ENCODE peak calls at places on chromosome 17, in seven cellular contexts. M is H9, R is IMR-90, P is mesenchymal stem cell, J is neuronal stem cell, B is mesendoderm, Q is H1. Z is an unnamed sample.

GRCh38 chr17:46866747-46867146 is 15.4 kb downstream of the WNT9B start:
- DNase-seq in M (no peak), R (no peak), P (no peak), J (no peak), B (no peak), Q (no peak), Z (no peak)

GRCh38 chr17:58641937-58642336 is 49.9 kb downstream of the TEX14 start:
- DNase-seq in M (no peak), R (no peak), P (no peak), J (no peak), B (no peak), Q (no peak), Z (no peak)

GRCh38 chr17:56824503-56824902 is 9.2 kb downstream of the C17orf67 start:
- DNase-seq in M (no peak), R (no peak), P (no peak), J (no peak), B (no peak), Q (no peak), Z (no peak)

GRCh38 chr17:8672326-8672725 is 41.8 kb upstream of the MYH10 start:
- DNase-seq in M (no peak), R (no peak), P (no peak), J (no peak), B (no peak), Q (no peak), Z (peak; percentile 69)

GRCh38 chr17:15973834-15974233 is 25.7 kb downstream of the ZSWIM7 start:
- DNase-seq in M (no peak), R (no peak), P (no peak), J (no peak), B (no peak), Q (no peak), Z (no peak)

GRCh38 chr17:77632619-77633018 is 325.9 kb upstream of the TNRC6C start:
- DNase-seq in M (no peak), R (no peak), P (no peak), J (no peak), B (no peak), Q (no peak), Z (no peak)

GRCh38 chr17:43832168-43832975 is 574 bp downstream of the MPP3 start:
- DNase-seq in M (no peak), R (peak; percentile 69), P (peak; percentile 74), J (no peak), B (peak; percentile 19), Q (no peak), Z (peak; percentile 79)

GRCh38 chr17:64781394-64781793 is 119.3 kb upstream of the SMURF2 start:
- DNase-seq in M (peak; percentile 74), R (no peak), P (peak; percentile 57), J (no peak), B (peak; percentile 49), Q (no peak), Z (no peak)

GRCh38 chr17:83079340-83079747 is at the start of gene METRNL:
- DNase-seq in M (peak; percentile 82), R (peak; percentile 50), P (peak; percentile 64), J (peak; percentile 66), B (peak; percentile 45), Q (no peak), Z (no peak)

GRCh38 chr17:64413505-64413904 is 22.8 kb upstream of the PECAM1 start:
- DNase-seq in M (no peak), R (no peak), P (no peak), J (no peak), B (peak; percentile 27), Q (no peak), Z (no peak)

GRCh38 chr17:61450641-61451537 is 1.3 kb upstream of the TBX4 start:
- DNase-seq in M (peak; percentile 73), R (no peak), P (no peak), J (no peak), B (peak; percentile 81), Q (no peak), Z (no peak)

GRCh38 chr17:17358060-17358751 is 55.0 kb downstream of the NT5M start:
- DNase-seq in M (no peak), R (no peak), P (no peak), J (no peak), B (no peak), Q (no peak), Z (no peak)

GRCh38 chr17:46056800-46057304 is 57.8 kb downstream of the STH start:
- DNase-seq in M (no peak), R (peak; percentile 74), P (peak; percentile 41), J (no peak), B (peak; percentile 58), Q (no peak), Z (peak; percentile 23)

GRCh38 chr17:76635659-76636360 is 7.7 kb downstream of the ST6GALNAC1 start:
- DNase-seq in M (no peak), R (peak; percentile 52), P (peak; percentile 85), J (no peak), B (no peak), Q (no peak), Z (peak; percentile 90)

GRCh38 chr17:44004761-44005526 is 522 bp downstream of the NAGS start:
- DNase-seq in M (peak; percentile 73), R (no peak), P (no peak), J (no peak), B (peak; percentile 36), Q (no peak), Z (peak; percentile 64)

GRCh38 chr17:49969134-49969759 is at the start of gene DLX4:
- DNase-seq in M (peak; percentile 68), R (no peak), P (no peak), J (no peak), B (no peak), Q (no peak), Z (peak; percentile 46)

GRCh38 chr17:79020631-79021301 is 3.2 kb upstream of the C1QTNF1 start:
- DNase-seq in M (no peak), R (no peak), P (no peak), J (no peak), B (no peak), Q (no peak), Z (peak; percentile 72)

GRCh38 chr17:9237661-9238301 is 216.5 kb downstream of the NTN1 start:
- DNase-seq in M (no peak), R (no peak), P (no peak), J (peak; percentile 68), B (peak; percentile 70), Q (no peak), Z (peak; percentile 40)

GRCh38 chr17:46772879-46773620 is 45.4 kb downstream of the WNT3 start:
- DNase-seq in M (peak; percentile 67), R (no peak), P (peak; percentile 18), J (no peak), B (peak; percentile 80), Q (no peak), Z (no peak)

GRCh38 chr17:55266051-55266957 is 1.5 kb downstream of the HLF start:
- DNase-seq in M (peak; percentile 54), R (no peak), P (no peak), J (no peak), B (peak; percentile 13), Q (no peak), Z (no peak)

GRCh38 chr17:56939869-56940484 is 20.9 kb downstream of the COIL start:
- DNase-seq in M (no peak), R (peak; percentile 62), P (peak; percentile 77), J (peak; percentile 66), B (peak; percentile 80), Q (no peak), Z (no peak)

GRCh38 chr17:55424893-55425540 is 3.4 kb upstream of the MMD start:
- DNase-seq in M (no peak), R (no peak), P (no peak), J (no peak), B (no peak), Q (no peak), Z (no peak)

GRCh38 chr17:61543786-61544415 is 47.1 kb downstream of the NACA2 start:
- DNase-seq in M (no peak), R (no peak), P (no peak), J (no peak), B (no peak), Q (no peak), Z (no peak)

GRCh38 chr17:77466140-77466539 is 325.4 kb downstream of the SEC14L1 start:
- DNase-seq in M (peak; percentile 96), R (no peak), P (peak; percentile 79), J (no peak), B (peak; percentile 96), Q (no peak), Z (no peak)

GRCh38 chr17:55219939-55220338 is 44.8 kb upstream of the HLF start:
- DNase-seq in M (no peak), R (no peak), P (no peak), J (no peak), B (no peak), Q (no peak), Z (no peak)

GRCh38 chr17:18237461-18237860 is 12.0 kb downstream of the LLGL1 start:
- DNase-seq in M (no peak), R (no peak), P (no peak), J (no peak), B (no peak), Q (no peak), Z (no peak)

GRCh38 chr17:60145006-60145935 is 4.5 kb upstream of the CA4 start:
- DNase-seq in M (peak; percentile 57), R (no peak), P (no peak), J (peak; percentile 71), B (no peak), Q (no peak), Z (peak; percentile 71)

GRCh38 chr17:10119203-10120112 is 78.9 kb downstream of the GAS7 start:
- DNase-seq in M (peak; percentile 91), R (no peak), P (no peak), J (no peak), B (peak; percentile 97), Q (no peak), Z (peak; percentile 94)

GRCh38 chr17:36131436-36131835 is 27.8 kb downstream of the CCL4 start:
- DNase-seq in M (no peak), R (no peak), P (no peak), J (no peak), B (no peak), Q (no peak), Z (no peak)

GRCh38 chr17:35596072-35596471 is 8.9 kb downstream of the AP2B1 start:
- DNase-seq in M (no peak), R (no peak), P (no peak), J (no peak), B (no peak), Q (no peak), Z (no peak)

GRCh38 chr17:81577278-81578000 is 25.3 kb upstream of the FAAP100 start:
- DNase-seq in M (peak; percentile 25), R (no peak), P (no peak), J (no peak), B (no peak), Q (no peak), Z (no peak)
- H3K9ac ChIP-seq in M (no peak overlapping the region), R (peak overlapping the region; percentile 8), P (peak overlapping the region; percentile 80), J (no peak overlapping the region), B (no peak overlapping the region), Q (no peak overlapping the region), Z (no peak overlapping the region)

GRCh38 chr17:67503184-67503583 is 126.1 kb downstream of the PITPNC1 start:
- DNase-seq in M (peak; percentile 22), R (peak; percentile 53), P (no peak), J (no peak), B (no peak), Q (no peak), Z (no peak)
- H2BK5ac ChIP-seq in M (no peak overlapping the region), R (no peak overlapping the region), P (no peak overlapping the region), J (no peak overlapping the region), B (no peak overlapping the region), Q (no peak overlapping the region), Z (no peak overlapping the region)

GRCh38 chr17:80449194-80449929 is 27.0 kb downstream of the NPTX1 start:
- DNase-seq in M (no peak), R (no peak), P (no peak), J (no peak), B (no peak), Q (no peak), Z (no peak)
- H3K9ac ChIP-seq in M (no peak overlapping the region), R (no peak overlapping the region), P (no peak overlapping the region), J (no peak overlapping the region), B (no peak overlapping the region), Q (no peak overlapping the region), Z (no peak overlapping the region)

GRCh38 chr17:39529455-39529854 is 68.2 kb downstream of the CDK12 start:
- DNase-seq in M (no peak), R (no peak), P (no peak), J (no peak), B (no peak), Q (no peak), Z (no peak)
- H2BK5ac ChIP-seq in M (no peak overlapping the region), R (no peak overlapping the region), P (no peak overlapping the region), J (no peak overlapping the region), B (no peak overlapping the region), Q (no peak overlapping the region), Z (no peak overlapping the region)

Z was measured in trophoblast cell.